ENCODE peak calls at places on chromosomes 3 and 15, in ten cellular contexts. T, Q, O, U, Z, R, N, V, H and J are unnamed samples.

GRCh38 chr3:73294532-73294931 is 233.1 kb downstream of the EBLN2 start:
- DNase-seq in T (no peak), Q (no peak), O (no peak), U (no peak), Z (no peak), R (no peak), N (no peak), V (no peak), H (no peak), J (no peak)

GRCh38 chr3:10115326-10116137 is at the start of gene BRK1:
- DNase-seq in T (peak), Q (peak), O (peak), U (peak), Z (peak), R (peak), N (peak), V (peak), H (peak), J (peak)

GRCh38 chr15:31570591-31570990 is 244.0 kb downstream of the KLF13 start:
- DNase-seq in T (no peak), Q (no peak), O (no peak), U (no peak), Z (no peak), R (no peak), N (no peak), V (no peak), H (no peak), J (no peak)

GRCh38 chr15:60791216-60791615 is 312.3 kb upstream of the ICE2 start:
- DNase-seq in T (no peak), Q (no peak), O (no peak), U (no peak), Z (no peak), R (no peak), N (no peak), V (no peak), H (no peak), J (no peak)

GRCh38 chr3:192038726-192039125 is 577.8 kb downstream of the PYDC2 start:
- DNase-seq in T (no peak), Q (no peak), O (no peak), U (no peak), Z (no peak), R (peak), N (no peak), V (no peak), H (no peak), J (no peak)

GRCh38 chr3:138124689-138125420 is 7.3 kb downstream of the A4GNT start:
- DNase-seq in T (no peak), Q (no peak), O (no peak), U (no peak), Z (no peak), R (no peak), N (no peak), V (no peak), H (no peak), J (no peak)

GRCh38 chr3:196214783-196215441 is 1.4 kb upstream of the SLC51A start:
- DNase-seq in T (no peak), Q (no peak), O (no peak), U (no peak), Z (no peak), R (no peak), N (no peak), V (no peak), H (no peak), J (no peak)

GRCh38 chr3:5162102-5162501 is 25.4 kb upstream of the EDEM1 start:
- DNase-seq in T (no peak), Q (no peak), O (no peak), U (no peak), Z (no peak), R (peak), N (peak), V (no peak), H (no peak), J (no peak)

GRCh38 chr15:79310985-79311900 is at the start of gene TMED3:
- DNase-seq in T (peak), Q (peak), O (peak), U (peak), Z (peak), R (peak), N (peak), V (peak), H (peak), J (peak)

GRCh38 chr3:51944541-51945021 is 2.4 kb downstream of the PARP3 start:
- DNase-seq in T (no peak), Q (no peak), O (no peak), U (no peak), Z (no peak), R (no peak), N (no peak), V (no peak), H (no peak), J (no peak)

GRCh38 chr3:40309925-40310635 is 573 bp downstream of the EIF1B start:
- DNase-seq in T (peak), Q (no peak), O (no peak), U (peak), Z (peak), R (no peak), N (no peak), V (peak), H (peak), J (peak)

GRCh38 chr3:46372492-46373359 is 2.0 kb downstream of the CCR5 start:
- DNase-seq in T (no peak), Q (no peak), O (no peak), U (no peak), Z (no peak), R (no peak), N (no peak), V (no peak), H (no peak), J (no peak)

GRCh38 chr15:80182611-80183210 is 29.9 kb downstream of the FAH start:
- DNase-seq in T (no peak), Q (peak), O (no peak), U (no peak), Z (no peak), R (no peak), N (no peak), V (no peak), H (no peak), J (no peak)

GRCh38 chr3:55489804-55490132 is 2.7 kb upstream of the WNT5A start:
- DNase-seq in T (no peak), Q (no peak), O (no peak), U (no peak), Z (no peak), R (no peak), N (no peak), V (no peak), H (no peak), J (no peak)

GRCh38 chr3:142931222-142931621 is 32.3 kb downstream of the PAQR9 start:
- DNase-seq in T (no peak), Q (no peak), O (no peak), U (no peak), Z (no peak), R (no peak), N (no peak), V (no peak), H (no peak), J (peak)

GRCh38 chr15:81887913-81888312 is 157.9 kb downstream of the MEX3B start:
- DNase-seq in T (no peak), Q (peak), O (no peak), U (no peak), Z (no peak), R (no peak), N (no peak), V (no peak), H (no peak), J (no peak)

GRCh38 chr3:128727485-128727884 is 1.5 kb downstream of the RAB7A start:
- DNase-seq in T (no peak), Q (no peak), O (no peak), U (no peak), Z (no peak), R (no peak), N (no peak), V (no peak), H (no peak), J (no peak)

GRCh38 chr3:45188714-45189659 is 37.1 kb downstream of the TMEM158 start:
- DNase-seq in T (no peak), Q (no peak), O (no peak), U (no peak), Z (no peak), R (no peak), N (no peak), V (no peak), H (no peak), J (no peak)

GRCh38 chr3:3560566-3561336 is 238.5 kb upstream of the LRRN1 start:
- DNase-seq in T (no peak), Q (no peak), O (no peak), U (no peak), Z (no peak), R (no peak), N (peak), V (no peak), H (no peak), J (no peak)

GRCh38 chr3:49148159-49148558 is 15.3 kb upstream of the LAMB2 start:
- DNase-seq in T (no peak), Q (no peak), O (no peak), U (no peak), Z (no peak), R (no peak), N (no peak), V (no peak), H (no peak), J (no peak)

GRCh38 chr3:149507491-149508324 is 33.2 kb downstream of the TM4SF4 start:
- DNase-seq in T (no peak), Q (no peak), O (no peak), U (no peak), Z (no peak), R (no peak), N (no peak), V (no peak), H (no peak), J (no peak)

GRCh38 chr3:128875556-128876120 is 3.8 kb upstream of the ACAD9 start:
- DNase-seq in T (peak), Q (no peak), O (peak), U (peak), Z (peak), R (no peak), N (no peak), V (peak), H (peak), J (no peak)

GRCh38 chr3:174158674-174159073 is 700.5 kb upstream of the NAALADL2 start:
- DNase-seq in T (no peak), Q (no peak), O (no peak), U (no peak), Z (no peak), R (no peak), N (no peak), V (no peak), H (no peak), J (no peak)

GRCh38 chr15:101057841-101058407 is 138.8 kb downstream of the LRRK1 start:
- DNase-seq in T (no peak), Q (no peak), O (no peak), U (no peak), Z (no peak), R (no peak), N (no peak), V (no peak), H (no peak), J (no peak)

GRCh38 chr15:65132841-65133549 is 613 bp downstream of the PDCD7 start:
- DNase-seq in T (peak), Q (peak), O (peak), U (no peak), Z (peak), R (no peak), N (no peak), V (peak), H (peak), J (peak)

GRCh38 chr3:17110665-17111396 is 226.1 kb downstream of the PLCL2 start:
- DNase-seq in T (no peak), Q (no peak), O (no peak), U (no peak), Z (no peak), R (no peak), N (no peak), V (no peak), H (no peak), J (no peak)

GRCh38 chr3:66400381-66401156 is 100.3 kb downstream of the LRIG1 start:
- DNase-seq in T (no peak), Q (no peak), O (no peak), U (no peak), Z (no peak), R (no peak), N (no peak), V (no peak), H (no peak), J (no peak)

GRCh38 chr3:7744850-7745249 is 756.8 kb upstream of the LMCD1 start:
- DNase-seq in T (no peak), Q (no peak), O (no peak), U (no peak), Z (no peak), R (no peak), N (no peak), V (no peak), H (no peak), J (no peak)

GRCh38 chr15:78808550-78808949 is 2.7 kb downstream of the ADAMTS7 start:
- DNase-seq in T (no peak), Q (no peak), O (no peak), U (no peak), Z (no peak), R (no peak), N (peak), V (no peak), H (peak), J (no peak)

GRCh38 chr3:191762323-191762960 is 301.5 kb downstream of the PYDC2 start:
- DNase-seq in T (no peak), Q (peak), O (no peak), U (no peak), Z (no peak), R (peak), N (peak), V (no peak), H (no peak), J (no peak)

GRCh38 chr3:43036621-43037331 is 57.7 kb downstream of the GASK1A start:
- DNase-seq in T (no peak), Q (no peak), O (no peak), U (no peak), Z (no peak), R (no peak), N (no peak), V (no peak), H (no peak), J (no peak)

GRCh38 chr3:133038731-133039398 is 674 bp downstream of the TMEM108 start:
- DNase-seq in T (no peak), Q (no peak), O (no peak), U (no peak), Z (no peak), R (no peak), N (no peak), V (no peak), H (no peak), J (no peak)

GRCh38 chr15:101536166-101536874 is 46.8 kb upstream of the PCSK6 start:
- DNase-seq in T (no peak), Q (no peak), O (no peak), U (no peak), Z (no peak), R (no peak), N (no peak), V (no peak), H (no peak), J (no peak)

GRCh38 chr15:45441686-45442085 is 63.3 kb upstream of the GATM start:
- DNase-seq in T (no peak), Q (no peak), O (no peak), U (no peak), Z (no peak), R (no peak), N (no peak), V (no peak), H (no peak), J (no peak)

GRCh38 chr15:88257311-88257901 is 867 bp upstream of the NTRK3 start:
- DNase-seq in T (no peak), Q (no peak), O (no peak), U (no peak), Z (no peak), R (no peak), N (no peak), V (no peak), H (no peak), J (no peak)